ENCODE peak calls at places on chromosomes 12 and 14, in seven cellular contexts. W, E, X, T, B, G and J are unnamed samples. For H3K4me1, the result is how much of the 10 kb centered on the place peaks cover.

GRCh38 chr12:46494424-46494823 is 121.9 kb upstream of the SLC38A2 start:
- DNase-seq in W (peak), E (peak), X (peak), B (peak), T (peak), G (no peak), J (no peak)

GRCh38 chr14:53571990-53572389 is 384.6 kb downstream of the BMP4 start:
- DNase-seq in E (no peak), W (peak), T (no peak), X (peak), B (peak), G (no peak), J (peak)

GRCh38 chr12:89768586-89769482 is 60.2 kb upstream of the ATP2B1 start:
- DNase-seq in G (peak), W (no peak), X (no peak), T (peak), E (no peak), B (peak), J (no peak)

GRCh38 chr12:13536219-13536910 is 339.8 kb downstream of the EMP1 start:
- DNase-seq in T (no peak), B (no peak), E (no peak), G (no peak), X (no peak), W (no peak), J (no peak)

GRCh38 chr12:98373982-98374381 is 141.4 kb upstream of the TMPO start:
- DNase-seq in W (no peak), T (no peak), X (peak), E (no peak), B (no peak), G (no peak), J (no peak)

GRCh38 chr12:34605955-34606748 is 583.9 kb downstream of the ALG10 start:
- DNase-seq in T (no peak), B (no peak), E (no peak), W (no peak), G (no peak), X (no peak), J (no peak)

GRCh38 chr14:20624495-20625070 is 16.9 kb downstream of the OR6S1 start:
- DNase-seq in T (peak), G (peak), X (peak), E (no peak), B (peak), W (no peak), J (peak)

GRCh38 chr12:14554281-14555008 is 13.2 kb downstream of the PLBD1 start:
- DNase-seq in G (peak), X (peak), W (no peak), E (no peak), B (no peak), T (peak), J (no peak)

GRCh38 chr12:59452746-59453145 is 143.1 kb upstream of the SLC16A7 start:
- DNase-seq in X (no peak), W (no peak), E (no peak), T (peak), B (peak), G (no peak), J (no peak)

GRCh38 chr12:4272014-4272975 is 1.3 kb upstream of the CCND2 start:
- DNase-seq in W (no peak), T (peak), X (peak), E (peak), B (peak), G (no peak), J (peak)

GRCh38 chr12:4169959-4170358 is 103.6 kb upstream of the CCND2 start:
- DNase-seq in B (no peak), W (no peak), X (no peak), T (no peak), G (no peak), E (no peak), J (no peak)

GRCh38 chr12:84502907-84503787 is 409.5 kb downstream of the SLC6A15 start:
- DNase-seq in E (peak), G (peak), X (peak), B (peak), T (peak), W (no peak), J (peak)

GRCh38 chr12:27593266-27593665 is 69.3 kb downstream of the PPFIBP1 start:
- DNase-seq in W (no peak), B (no peak), G (no peak), T (no peak), X (no peak), E (no peak), J (no peak)

GRCh38 chr12:16331998-16332397 is 15.4 kb upstream of the MGST1 start:
- DNase-seq in X (no peak), W (no peak), E (no peak), T (no peak), G (no peak), B (no peak), J (no peak)

GRCh38 chr12:88408828-88409227 is 171.4 kb downstream of the KITLG start:
- DNase-seq in G (no peak), X (no peak), E (no peak), W (no peak), B (no peak), T (no peak), J (no peak)

GRCh38 chr14:46580941-46581671 is 70.5 kb downstream of the RPL10L start:
- DNase-seq in W (peak), G (no peak), X (peak), T (peak), B (no peak), E (peak), J (peak)

GRCh38 chr12:125330645-125331341 is 265.6 kb downstream of the AACS start:
- DNase-seq in E (peak), B (no peak), T (no peak), X (peak), G (no peak), W (no peak), J (peak)

GRCh38 chr14:55430024-55430690 is 10.3 kb downstream of the TBPL2 start:
- DNase-seq in B (peak), E (no peak), T (peak), G (peak), X (peak), W (no peak), J (no peak)

GRCh38 chr14:73426877-73427276 is 31.5 kb downstream of the NUMB start:
- DNase-seq in E (no peak), X (no peak), W (no peak), T (peak), G (peak), B (peak), J (no peak)

GRCh38 chr12:11580125-11580751 is 69.2 kb upstream of the ETV6 start:
- DNase-seq in B (peak), W (no peak), T (peak), G (peak), E (no peak), X (peak), J (no peak)

GRCh38 chr12:122790393-122791075 is 16.2 kb downstream of the CCDC62 start:
- DNase-seq in G (peak), W (no peak), B (peak), T (peak), X (peak), E (no peak), J (peak)

GRCh38 chr14:27318769-27319280 is 721.0 kb upstream of the NOVA1 start:
- DNase-seq in E (no peak), X (no peak), G (no peak), T (no peak), B (no peak), W (no peak), J (no peak)

GRCh38 chr12:111569363-111570089 is 29.6 kb downstream of the ATXN2 start:
- DNase-seq in X (no peak), B (no peak), T (no peak), E (no peak), W (no peak), G (peak), J (peak)

GRCh38 chr12:5204831-5205230 is 161.2 kb downstream of the KCNA5 start:
- DNase-seq in W (no peak), T (no peak), B (no peak), E (no peak), G (no peak), X (no peak), J (no peak)

GRCh38 chr14:101231828-101232227 is 328.3 kb upstream of the RTL1 start:
- DNase-seq in T (no peak), X (no peak), G (no peak), W (no peak), E (no peak), B (no peak), J (peak)

GRCh38 chr12:66272650-66273049 is 29.6 kb upstream of the HELB start:
- DNase-seq in W (no peak), X (no peak), B (no peak), G (no peak), E (no peak), T (no peak), J (no peak)

GRCh38 chr12:66268562-66268961 is 33.7 kb upstream of the HELB start:
- DNase-seq in X (no peak), E (no peak), G (no peak), T (no peak), W (no peak), B (no peak), J (no peak)

GRCh38 chr12:66269757-66270383 is 32.4 kb upstream of the HELB start:
- DNase-seq in X (peak), B (peak), G (no peak), E (peak), W (no peak), T (peak), J (peak)

GRCh38 chr12:66269142-66269541 is 33.2 kb upstream of the HELB start:
- DNase-seq in G (no peak), T (no peak), X (no peak), B (no peak), E (no peak), W (no peak), J (no peak)

DNA sequence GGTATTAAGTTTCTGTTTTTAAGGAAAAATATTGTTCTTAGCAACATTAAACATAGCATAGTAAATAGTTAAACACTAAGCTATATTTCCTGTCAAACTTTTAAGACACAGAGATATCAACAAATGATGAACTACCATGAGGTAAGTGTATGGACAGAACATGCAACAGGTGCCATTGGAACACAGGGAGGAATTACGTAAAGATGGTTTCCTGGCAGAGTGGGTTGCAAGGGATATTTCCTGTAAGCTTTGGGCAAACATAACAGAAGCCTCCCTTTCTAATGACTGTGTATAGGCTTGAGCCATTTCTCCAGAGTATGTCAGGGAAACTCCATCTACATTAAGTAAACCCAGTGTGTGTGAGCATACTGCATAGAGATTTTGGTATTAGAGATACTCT is 31.7 kb upstream of the HELB start:
- DNase-seq in B (no peak), G (no peak), W (no peak), E (no peak), T (no peak), X (no peak), J (no peak)
- H3K4me1 ChIP-seq in B (under half), G (under half), W (under half), E (under half), T (under half), X (under half), J (under half)

GRCh38 chr12:40313928-40314327 is 89.1 kb downstream of the LRRK2 start:
- DNase-seq in E (no peak), X (no peak), G (no peak), T (no peak), W (no peak), B (no peak), J (no peak)
- H3K18ac ChIP-seq in E (no peak), X (no peak), G (no peak), T (no peak), W (no peak), B (no peak), J (no peak)

GRCh38 chr14:68571928-68572525 is 220.8 kb downstream of the ZFP36L1 start:
- DNase-seq in G (no peak), X (no peak), W (no peak), T (no peak), E (no peak), B (no peak), J (no peak)
- H3K23ac ChIP-seq in G (no peak), X (no peak), W (no peak), T (no peak), E (no peak), B (no peak), J (no peak)

DNA sequence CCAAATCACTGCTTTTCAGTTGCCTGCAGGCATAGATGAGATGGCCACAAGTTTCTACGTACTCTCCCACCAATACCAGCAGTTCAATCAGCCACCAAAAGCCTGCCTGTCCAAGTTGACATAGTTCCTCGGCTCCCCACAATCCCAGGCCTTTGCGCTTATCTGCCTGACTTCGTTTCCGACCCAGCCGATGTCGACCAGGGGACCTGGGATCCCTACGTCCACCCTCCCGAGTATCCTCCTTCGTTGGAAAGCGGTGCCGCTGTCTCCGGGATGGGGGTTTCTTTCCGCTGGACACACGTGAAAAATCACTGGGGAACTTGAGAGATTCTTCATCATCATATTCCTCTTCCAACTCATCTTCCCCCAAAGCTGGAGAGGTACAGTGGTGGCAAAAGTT is 1.6 kb downstream of the DNAJC14 start:
- DNase-seq in T (no peak), G (no peak), E (no peak), W (no peak), X (no peak), B (no peak), J (no peak)
- H3K4me1 ChIP-seq in T (under half), G (under half), E (under half), W (under half), X (under half), B (under half), J (under half)

GRCh38 chr12:51759175-51759574 is 89.3 kb downstream of the FIGNL2 start:
- DNase-seq in E (no peak), W (no peak), G (no peak), X (no peak), B (peak), T (peak), J (no peak)

GRCh38 chr12:51760231-51760630 is 88.3 kb downstream of the FIGNL2 start:
- DNase-seq in X (peak), G (peak), W (no peak), T (no peak), E (no peak), B (no peak), J (no peak)

GRCh38 chr12:51763743-51764142 is 84.8 kb downstream of the FIGNL2 start:
- DNase-seq in T (no peak), W (no peak), E (no peak), X (no peak), B (no peak), G (no peak), J (no peak)

GRCh38 chr12:51755251-51755650 is 93.3 kb downstream of the FIGNL2 start:
- DNase-seq in G (peak), E (no peak), T (no peak), B (no peak), X (peak), W (no peak), J (no peak)

DNA sequence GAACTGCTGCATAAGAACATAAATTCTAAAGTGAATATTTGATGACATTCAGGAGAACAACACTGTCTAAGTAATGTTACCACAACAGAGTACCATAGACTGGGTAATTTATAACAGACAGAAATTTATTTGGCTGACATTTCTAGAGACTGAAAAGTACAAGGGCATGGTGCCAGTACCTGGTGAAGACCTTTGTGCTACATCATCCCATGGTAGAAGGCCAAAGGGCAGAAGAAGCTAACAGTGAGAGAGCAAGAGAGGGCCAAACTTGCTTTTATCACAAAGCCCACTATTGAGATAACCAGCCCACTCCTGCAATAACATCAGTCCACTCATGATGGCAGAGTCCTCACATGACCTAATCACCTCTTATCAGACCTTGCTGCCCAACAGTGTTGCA is 88.8 kb downstream of the FIGNL2 start:
- DNase-seq in X (no peak), G (no peak), W (no peak), E (no peak), B (no peak), T (no peak), J (no peak)
- H3K18ac ChIP-seq in X (no peak), G (no peak), W (no peak), E (no peak), B (no peak), T (no peak), J (no peak)

GRCh38 chr12:106955377-106956047 is at the start of gene TMEM263:
- DNase-seq in T (peak), E (peak), B (peak), W (peak), X (peak), G (peak), J (peak)

GRCh38 chr12:106960443-106960842 is 4.7 kb downstream of the TMEM263 start:
- DNase-seq in G (no peak), E (no peak), W (no peak), T (no peak), X (no peak), B (no peak), J (no peak)

GRCh38 chr12:106956048-106956935 is 585 bp downstream of the TMEM263 start:
- DNase-seq in G (peak), E (peak), W (peak), B (peak), X (peak), T (peak), J (peak)

GRCh38 chr12:106954462-106955376 is 988 bp upstream of the TMEM263 start:
- DNase-seq in E (no peak), G (no peak), W (no peak), T (no peak), X (no peak), B (peak), J (peak)

GRCh38 chr12:106957617-106958016 is 1.9 kb downstream of the TMEM263 start:
- DNase-seq in W (no peak), X (no peak), E (no peak), T (peak), G (no peak), B (no peak), J (no peak)
- H3K23ac ChIP-seq in W (no peak), X (no peak), E (no peak), T (no peak), G (no peak), B (peak), J (no peak)

GRCh38 chr12:45232771-45233372 is 17.0 kb downstream of the ANO6 start:
- DNase-seq in B (peak), E (no peak), T (peak), X (peak), G (peak), W (no peak), J (peak)

GRCh38 chr12:45232146-45232731 is 16.3 kb downstream of the ANO6 start:
- DNase-seq in W (no peak), B (peak), X (no peak), T (peak), E (no peak), G (no peak), J (no peak)

GRCh38 chr12:45235087-45236025 is 19.5 kb downstream of the ANO6 start:
- DNase-seq in B (peak), X (peak), G (peak), T (peak), W (no peak), E (no peak), J (peak)

GRCh38 chr12:45231515-45232145 is 15.7 kb downstream of the ANO6 start:
- DNase-seq in X (no peak), G (no peak), B (peak), E (no peak), T (peak), W (no peak), J (no peak)

DNA sequence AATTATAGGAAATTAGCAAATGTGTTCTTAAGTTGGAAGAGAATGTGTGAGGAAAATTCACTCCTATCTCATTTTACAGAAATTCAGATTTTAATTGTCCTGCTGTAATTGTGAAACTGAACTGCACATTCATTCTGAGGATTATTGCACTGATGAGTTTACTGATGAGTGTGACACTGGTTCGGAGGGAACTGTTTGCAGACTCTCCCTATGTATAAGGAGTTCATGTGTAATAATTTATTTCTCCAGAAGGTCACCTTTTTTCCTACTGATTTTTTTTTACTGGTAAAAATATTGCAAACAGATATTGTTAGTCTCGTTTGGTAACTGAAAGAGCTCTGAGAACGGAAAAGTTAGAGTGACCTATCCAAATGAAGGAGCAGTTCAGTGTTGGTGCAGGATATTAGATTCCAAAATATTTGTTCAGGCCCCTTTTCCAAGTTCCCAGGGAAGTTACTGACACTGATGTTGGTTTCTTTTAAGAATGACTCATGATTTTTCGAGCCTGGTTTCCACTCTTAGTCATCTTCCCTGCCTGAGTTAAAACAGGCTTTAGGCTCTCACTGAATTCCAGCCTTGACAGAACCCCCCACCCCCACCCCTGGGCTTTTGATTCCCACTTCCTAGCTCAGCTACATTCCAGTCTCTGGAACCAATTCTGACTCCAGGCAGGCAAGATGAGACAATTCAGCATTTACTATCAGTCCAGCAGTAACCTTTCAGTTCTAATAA is 18.4 kb downstream of the ANO6 start:
- DNase-seq in T (peak), X (peak), G (peak), E (peak), W (no peak), B (peak), J (peak)
- H3K4me1 ChIP-seq in T (under half), X (under half), G (under half), E (under half), W (under half), B (under half), J (under half)

DNA sequence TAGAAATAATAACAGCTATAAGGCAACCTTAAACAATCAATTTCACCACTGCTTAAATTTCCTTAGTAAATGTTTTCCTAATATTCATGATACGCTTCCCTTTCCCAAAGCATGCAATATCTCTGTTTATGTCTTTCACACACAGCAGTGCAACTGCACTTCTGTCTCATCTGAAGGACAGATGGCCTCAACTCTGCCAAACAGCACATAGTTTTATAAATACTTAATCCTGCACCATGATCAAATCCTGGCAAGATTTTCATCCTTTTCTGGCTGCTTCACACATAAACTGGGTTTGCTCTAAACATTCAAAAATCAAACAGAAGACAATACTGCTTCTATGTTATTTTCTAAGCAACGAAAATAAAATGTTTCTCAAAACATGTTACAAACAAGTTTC is 266.3 kb downstream of the ITPR2 start:
- DNase-seq in E (no peak), B (peak), G (no peak), T (no peak), X (no peak), W (no peak), J (no peak)
- H3K18ac ChIP-seq in E (no peak), B (no peak), G (no peak), T (no peak), X (no peak), W (no peak), J (no peak)

GRCh38 chr14:24974591-24975374 is 75.2 kb downstream of the STXBP6 start:
- DNase-seq in X (no peak), B (no peak), E (no peak), W (no peak), G (no peak), T (no peak), J (no peak)
- H3K23ac ChIP-seq in X (no peak), B (no peak), E (no peak), W (no peak), G (no peak), T (no peak), J (no peak)